ENCODE peak calls at places on chromosome 5, in nine cellular contexts. F is head of caudate nucleus; D is stimulated activated CD8-positive, alpha-beta memory T cell treated with anti-CD3 and anti-CD28 coated beads, Interleukin-7, amount 100 ng/mL, for 1 hour; T is Daoy; H is T-helper 2 cell; A is PC-9; G is astrocyte; E is activated naive CD8-positive, alpha-beta T cell treated with anti-CD3 and anti-CD28 coated beads, Interleukin-2, amount 10 ng/mL, durations not matched to agents 7 days and 5 days; I is GM18507. W is an unnamed sample.

GRCh38 chr5:95178046-95178651 is 106.7 kb downstream of the MCTP1 start:
- DNase-seq in I (no peak), H (no peak), G (peak), E (no peak), F (no peak), D (no peak), A (no peak), T (peak), W (peak)

GRCh38 chr5:132281856-132282614 is 12.2 kb upstream of the SLC22A4 start:
- DNase-seq in T (no peak), H (no peak), E (no peak), A (no peak), F (no peak), G (no peak), I (no peak), D (no peak), W (no peak)

GRCh38 chr5:148145916-148146315 is 22.4 kb upstream of the SPINK14 start:
- DNase-seq in G (peak), I (no peak), F (no peak), T (peak), A (peak), H (no peak), D (no peak), E (no peak), W (peak)

GRCh38 chr5:153352685-153353219 is 137.7 kb upstream of the GRIA1 start:
- DNase-seq in F (peak), H (no peak), D (no peak), G (peak), E (peak), T (no peak), A (no peak), I (no peak), W (peak)

GRCh38 chr5:59358005-59358404 is 535.5 kb downstream of the PDE4D start:
- DNase-seq in G (no peak), A (no peak), D (no peak), H (no peak), E (no peak), I (no peak), T (no peak), F (no peak), W (no peak)

GRCh38 chr5:10565785-10566506 is 2.1 kb downstream of the ANKRD33B start:
- DNase-seq in A (peak), G (no peak), E (no peak), F (peak), H (no peak), D (no peak), T (no peak), I (no peak), W (no peak)

GRCh38 chr5:10789726-10790125 is 28.7 kb upstream of the DAP start:
- DNase-seq in D (no peak), E (no peak), A (no peak), T (no peak), I (no peak), H (no peak), G (peak), F (no peak), W (no peak)

GRCh38 chr5:23412011-23412410 is 95.4 kb upstream of the PRDM9 start:
- DNase-seq in I (no peak), A (no peak), E (no peak), F (no peak), G (no peak), T (no peak), H (no peak), D (no peak), W (no peak)

W was measured in renal cortical epithelial cell.